ENCODE peak calls at places on chromosomes 16 and 17, in ten cellular contexts. S is activated gamma-delta T cell, A is B cell, I is astrocyte of the hippocampus, R is IMR-90, V is suprapubic skin, D is endothelial cell, W is RPMI7951, G is hepatic stellate cell, C is DND-41. Q is an unnamed sample.

GRCh38 chr17:31744541-31744951 is 114.5 kb downstream of the COPRS start:
- DNase-seq in S (no peak), A (no peak), I (no peak), R (no peak), V (no peak), D (no peak), W (peak), G (no peak), C (no peak), Q (no peak)

GRCh38 chr17:62690168-62690897 is 62.9 kb downstream of the MRC2 start:
- DNase-seq in S (no peak), A (no peak), I (no peak), R (no peak), V (no peak), D (no peak), W (no peak), G (no peak), C (no peak), Q (no peak)

GRCh38 chr17:59456923-59457615 is 108.3 kb upstream of the DHX40 start:
- DNase-seq in S (no peak), A (no peak), I (no peak), R (no peak), V (no peak), D (no peak), W (no peak), G (no peak), C (no peak), Q (no peak)

GRCh38 chr17:50634915-50635719 is 436 bp downstream of the ABCC3 start:
- DNase-seq in S (no peak), A (no peak), I (peak), R (no peak), V (no peak), D (no peak), W (no peak), G (no peak), C (no peak), Q (no peak)

GRCh38 chr16:80899804-80900592 is 95.6 kb upstream of the CDYL2 start:
- DNase-seq in S (no peak), A (no peak), I (peak), R (peak), V (peak), D (no peak), W (peak), G (peak), C (no peak), Q (peak)

GRCh38 chr16:48366165-48367093 is 18.8 kb downstream of the SIAH1 start:
- DNase-seq in S (no peak), A (peak), I (peak), R (peak), V (no peak), D (peak), W (peak), G (peak), C (peak), Q (peak)

GRCh38 chr17:38735161-38735997 is 5.2 kb downstream of the CISD3 start:
- DNase-seq in S (no peak), A (peak), I (peak), R (no peak), V (no peak), D (peak), W (no peak), G (peak), C (peak), Q (peak)

GRCh38 chr16:67928561-67929364 is 2.9 kb downstream of the CTRL start:
- DNase-seq in S (no peak), A (peak), I (peak), R (peak), V (no peak), D (peak), W (peak), G (peak), C (peak), Q (peak)

GRCh38 chr17:42311240-42312034 is 23.1 kb downstream of the STAT5A start:
- DNase-seq in S (no peak), A (no peak), I (peak), R (peak), V (peak), D (no peak), W (no peak), G (peak), C (no peak), Q (peak)

GRCh38 chr16:26802965-26803364 is 263.8 kb upstream of the C16orf82 start:
- DNase-seq in S (no peak), A (no peak), I (no peak), R (no peak), V (no peak), D (no peak), W (no peak), G (no peak), C (no peak), Q (no peak)

GRCh38 chr17:7930841-7931631 is 710 bp downstream of the TRAPPC1 start:
- DNase-seq in S (no peak), A (no peak), I (no peak), R (no peak), V (no peak), D (no peak), W (no peak), G (peak), C (no peak), Q (no peak)

GRCh38 chr17:77880702-77881450 is 77.6 kb upstream of the TNRC6C start:
- DNase-seq in S (no peak), A (no peak), I (no peak), R (no peak), V (no peak), D (no peak), W (no peak), G (no peak), C (no peak), Q (no peak)

GRCh38 chr17:59327136-59327878 is 4.1 kb upstream of the YPEL2 start:
- DNase-seq in S (no peak), A (no peak), I (peak), R (no peak), V (no peak), D (no peak), W (no peak), G (no peak), C (no peak), Q (no peak)

GRCh38 chr17:75587718-75588545 is at the start of gene MYO15B:
- DNase-seq in S (peak), A (peak), I (peak), R (no peak), V (no peak), D (peak), W (peak), G (no peak), C (peak), Q (no peak)

GRCh38 chr17:49521521-49522185 is 26.6 kb downstream of the NGFR start:
- DNase-seq in S (no peak), A (no peak), I (no peak), R (no peak), V (peak), D (no peak), W (peak), G (no peak), C (no peak), Q (no peak)

GRCh38 chr16:30924086-30924714 is 828 bp downstream of the FBXL19 start:
- DNase-seq in S (no peak), A (peak), I (peak), R (no peak), V (no peak), D (peak), W (no peak), G (peak), C (peak), Q (no peak)

GRCh38 chr17:72233981-72234380 is 113.2 kb downstream of the SOX9 start:
- DNase-seq in S (no peak), A (no peak), I (no peak), R (no peak), V (no peak), D (no peak), W (no peak), G (no peak), C (no peak), Q (no peak)

GRCh38 chr17:2068101-2068518 is 13.2 kb downstream of the HIC1 start:
- DNase-seq in S (no peak), A (no peak), I (peak), R (peak), V (no peak), D (no peak), W (peak), G (peak), C (no peak), Q (peak)

GRCh38 chr16:27171584-27171983 is 31.7 kb upstream of the KDM8 start:
- DNase-seq in S (no peak), A (no peak), I (no peak), R (no peak), V (no peak), D (no peak), W (no peak), G (no peak), C (no peak), Q (no peak)

GRCh38 chr17:72514888-72515287 is 394.1 kb downstream of the SOX9 start:
- DNase-seq in S (no peak), A (no peak), I (peak), R (peak), V (no peak), D (no peak), W (peak), G (peak), C (no peak), Q (peak)

GRCh38 chr17:7258731-7259554 is 3.3 kb downstream of the CLDN7 start:
- DNase-seq in S (no peak), A (no peak), I (no peak), R (peak), V (no peak), D (no peak), W (peak), G (no peak), C (no peak), Q (peak)

GRCh38 chr17:41168121-41168520 is at the start of gene KRTAP4-3:
- DNase-seq in S (no peak), A (no peak), I (no peak), R (no peak), V (no peak), D (no peak), W (no peak), G (no peak), C (no peak), Q (no peak)

GRCh38 chr16:58644765-58645487 is 15.3 kb upstream of the CNOT1 start:
- DNase-seq in S (no peak), A (no peak), I (no peak), R (no peak), V (no peak), D (no peak), W (no peak), G (no peak), C (no peak), Q (no peak)

GRCh38 chr16:49461517-49461951 is 87.9 kb downstream of the C16orf78 start:
- DNase-seq in S (no peak), A (no peak), I (no peak), R (no peak), V (peak), D (no peak), W (no peak), G (no peak), C (peak), Q (no peak)

GRCh38 chr16:30484887-30485286 is 12.3 kb downstream of the ITGAL start:
- DNase-seq in S (no peak), A (no peak), I (no peak), R (no peak), V (no peak), D (no peak), W (no peak), G (no peak), C (no peak), Q (no peak)

GRCh38 chr17:79837888-79838540 is 1.2 kb downstream of the CBX4 start:
- DNase-seq in S (no peak), A (peak), I (no peak), R (no peak), V (no peak), D (no peak), W (no peak), G (no peak), C (peak), Q (no peak)

GRCh38 chr16:700684-701584 is 4.7 kb downstream of the FBXL16 start:
- DNase-seq in S (no peak), A (peak), I (peak), R (no peak), V (no peak), D (peak), W (no peak), G (no peak), C (peak), Q (no peak)

GRCh38 chr16:81491522-81492188 is 47.0 kb downstream of the CMIP start:
- DNase-seq in S (no peak), A (no peak), I (peak), R (peak), V (no peak), D (no peak), W (peak), G (no peak), C (no peak), Q (no peak)

GRCh38 chr17:82942166-82943130 is 102.6 kb upstream of the ZNF750 start:
- DNase-seq in S (no peak), A (no peak), I (no peak), R (no peak), V (no peak), D (no peak), W (no peak), G (no peak), C (no peak), Q (no peak)

GRCh38 chr17:27563532-27563931 is 67.5 kb upstream of the LGALS9 start:
- DNase-seq in S (no peak), A (no peak), I (no peak), R (no peak), V (no peak), D (no peak), W (no peak), G (no peak), C (no peak), Q (no peak)

GRCh38 chr16:54447606-54448440 is 161.2 kb upstream of the IRX3 start:
- DNase-seq in S (no peak), A (no peak), I (peak), R (peak), V (no peak), D (no peak), W (peak), G (peak), C (no peak), Q (peak)

GRCh38 chr17:40909755-40910154 is 24.7 kb upstream of the KRT20 start:
- DNase-seq in S (no peak), A (no peak), I (peak), R (peak), V (no peak), D (no peak), W (peak), G (no peak), C (no peak), Q (peak)

GRCh38 chr16:4367393-4367856 is 4.2 kb upstream of the VASN start:
- DNase-seq in S (no peak), A (no peak), I (no peak), R (no peak), V (no peak), D (no peak), W (no peak), G (no peak), C (no peak), Q (no peak)

GRCh38 chr16:47565454-47565853 is 104.3 kb downstream of the PHKB start:
- DNase-seq in S (no peak), A (no peak), I (peak), R (peak), V (no peak), D (no peak), W (peak), G (peak), C (no peak), Q (peak)

GRCh38 chr16:73214825-73215481 is 167.0 kb upstream of the ZFHX3 start:
- DNase-seq in S (no peak), A (no peak), I (peak), R (peak), V (no peak), D (no peak), W (peak), G (no peak), C (no peak), Q (peak)

GRCh38 chr16:71339481-71340171 is 18.9 kb upstream of the CALB2 start:
- DNase-seq in S (no peak), A (no peak), I (no peak), R (no peak), V (no peak), D (no peak), W (no peak), G (no peak), C (no peak), Q (no peak)

GRCh38 chr17:50618300-50618699 is 16.4 kb upstream of the ABCC3 start:
- DNase-seq in S (no peak), A (no peak), I (no peak), R (peak), V (no peak), D (no peak), W (peak), G (no peak), C (no peak), Q (peak)

GRCh38 chr16:50683689-50684374 is 2.7 kb upstream of the SNX20 start:
- DNase-seq in S (no peak), A (peak), I (no peak), R (no peak), V (no peak), D (no peak), W (no peak), G (no peak), C (peak), Q (no peak)